ENCODE peak calls at places on chromosomes 2 and 18, in eight cellular contexts. One of them, this sample, is unnamed.

GRCh38 chr2:240021488-240022104 is 3.5 kb downstream of the NDUFA10 start:
- ATAC-seq in psoas muscle: peak
- ATAC-seq in activated naive CD8-positive, alpha-beta T cell treated with anti-CD3 and anti-CD28 coated beads, Interleukin-2, amount 10 ng/mL, durations not matched to agents 7 days and 5 days: no peak
- ATAC-seq in stimulated activated naive CD8-positive, alpha-beta T cell treated with anti-CD3 and anti-CD28 coated beads, Interleukin-15, amount 100 ng/mL, for 72 hours: peak
- ATAC-seq in activated CD8-positive, alpha-beta T cell treated with anti-CD3 and anti-CD28 coated beads for 36 hours: peak
- ATAC-seq in gastroesophageal sphincter: no peak
- ATAC-seq in lower lobe of right lung: peak
- ATAC-seq in left lung: peak
- ATAC-seq in this sample: peak

GRCh38 chr18:31489311-31489710 is 8.7 kb upstream of the DSG2 start:
- ATAC-seq in left lung: no peak
- ATAC-seq in lower lobe of right lung: no peak
- ATAC-seq in activated naive CD8-positive, alpha-beta T cell treated with anti-CD3 and anti-CD28 coated beads, Interleukin-2, amount 10 ng/mL, durations not matched to agents 7 days and 5 days: no peak
- ATAC-seq in psoas muscle: no peak
- ATAC-seq in stimulated activated naive CD8-positive, alpha-beta T cell treated with anti-CD3 and anti-CD28 coated beads, Interleukin-15, amount 100 ng/mL, for 72 hours: no peak
- ATAC-seq in activated CD8-positive, alpha-beta T cell treated with anti-CD3 and anti-CD28 coated beads for 36 hours: no peak
- ATAC-seq in gastroesophageal sphincter: no peak
- ATAC-seq in this sample: no peak

GRCh38 chr18:35029770-35030169 is 11.4 kb upstream of the MAPRE2 start:
- ATAC-seq in activated naive CD8-positive, alpha-beta T cell treated with anti-CD3 and anti-CD28 coated beads, Interleukin-2, amount 10 ng/mL, durations not matched to agents 7 days and 5 days: peak
- ATAC-seq in gastroesophageal sphincter: no peak
- ATAC-seq in left lung: peak
- ATAC-seq in psoas muscle: no peak
- ATAC-seq in lower lobe of right lung: peak
- ATAC-seq in stimulated activated naive CD8-positive, alpha-beta T cell treated with anti-CD3 and anti-CD28 coated beads, Interleukin-15, amount 100 ng/mL, for 72 hours: peak
- ATAC-seq in activated CD8-positive, alpha-beta T cell treated with anti-CD3 and anti-CD28 coated beads for 36 hours: peak
- ATAC-seq in this sample: peak

GRCh38 chr2:85886585-85886984 is 2.2 kb downstream of the ST3GAL5 start:
- ATAC-seq in activated CD8-positive, alpha-beta T cell treated with anti-CD3 and anti-CD28 coated beads for 36 hours: peak
- ATAC-seq in activated naive CD8-positive, alpha-beta T cell treated with anti-CD3 and anti-CD28 coated beads, Interleukin-2, amount 10 ng/mL, durations not matched to agents 7 days and 5 days: no peak
- ATAC-seq in lower lobe of right lung: peak
- ATAC-seq in left lung: peak
- ATAC-seq in gastroesophageal sphincter: peak
- ATAC-seq in psoas muscle: peak
- ATAC-seq in stimulated activated naive CD8-positive, alpha-beta T cell treated with anti-CD3 and anti-CD28 coated beads, Interleukin-15, amount 100 ng/mL, for 72 hours: no peak
- ATAC-seq in this sample: peak

GRCh38 chr2:240869956-240870875 is 1.6 kb downstream of the AGXT start:
- ATAC-seq in stimulated activated naive CD8-positive, alpha-beta T cell treated with anti-CD3 and anti-CD28 coated beads, Interleukin-15, amount 100 ng/mL, for 72 hours: no peak
- ATAC-seq in activated CD8-positive, alpha-beta T cell treated with anti-CD3 and anti-CD28 coated beads for 36 hours: no peak
- ATAC-seq in lower lobe of right lung: no peak
- ATAC-seq in left lung: no peak
- ATAC-seq in psoas muscle: no peak
- ATAC-seq in gastroesophageal sphincter: no peak
- ATAC-seq in activated naive CD8-positive, alpha-beta T cell treated with anti-CD3 and anti-CD28 coated beads, Interleukin-2, amount 10 ng/mL, durations not matched to agents 7 days and 5 days: no peak
- ATAC-seq in this sample: no peak

GRCh38 chr18:8124232-8125146 is 484.7 kb upstream of the RAB12 start:
- ATAC-seq in activated naive CD8-positive, alpha-beta T cell treated with anti-CD3 and anti-CD28 coated beads, Interleukin-2, amount 10 ng/mL, durations not matched to agents 7 days and 5 days: no peak
- ATAC-seq in gastroesophageal sphincter: no peak
- ATAC-seq in left lung: no peak
- ATAC-seq in lower lobe of right lung: peak
- ATAC-seq in stimulated activated naive CD8-positive, alpha-beta T cell treated with anti-CD3 and anti-CD28 coated beads, Interleukin-15, amount 100 ng/mL, for 72 hours: no peak
- ATAC-seq in psoas muscle: no peak
- ATAC-seq in activated CD8-positive, alpha-beta T cell treated with anti-CD3 and anti-CD28 coated beads for 36 hours: no peak
- ATAC-seq in this sample: no peak

GRCh38 chr2:237491515-237492118 is 4.6 kb downstream of the MLPH start:
- ATAC-seq in activated naive CD8-positive, alpha-beta T cell treated with anti-CD3 and anti-CD28 coated beads, Interleukin-2, amount 10 ng/mL, durations not matched to agents 7 days and 5 days: no peak
- ATAC-seq in gastroesophageal sphincter: no peak
- ATAC-seq in left lung: no peak
- ATAC-seq in activated CD8-positive, alpha-beta T cell treated with anti-CD3 and anti-CD28 coated beads for 36 hours: peak
- ATAC-seq in psoas muscle: no peak
- ATAC-seq in stimulated activated naive CD8-positive, alpha-beta T cell treated with anti-CD3 and anti-CD28 coated beads, Interleukin-15, amount 100 ng/mL, for 72 hours: peak
- ATAC-seq in lower lobe of right lung: no peak
- ATAC-seq in this sample: no peak

GRCh38 chr2:54863660-54864059 is 140.2 kb downstream of the EML6 start:
- ATAC-seq in left lung: no peak
- ATAC-seq in activated CD8-positive, alpha-beta T cell treated with anti-CD3 and anti-CD28 coated beads for 36 hours: no peak
- ATAC-seq in stimulated activated naive CD8-positive, alpha-beta T cell treated with anti-CD3 and anti-CD28 coated beads, Interleukin-15, amount 100 ng/mL, for 72 hours: no peak
- ATAC-seq in lower lobe of right lung: no peak
- ATAC-seq in gastroesophageal sphincter: no peak
- ATAC-seq in activated naive CD8-positive, alpha-beta T cell treated with anti-CD3 and anti-CD28 coated beads, Interleukin-2, amount 10 ng/mL, durations not matched to agents 7 days and 5 days: no peak
- ATAC-seq in psoas muscle: no peak
- ATAC-seq in this sample: no peak

GRCh38 chr2:42052702-42053481 is 5.1 kb downstream of the PKDCC start:
- ATAC-seq in activated CD8-positive, alpha-beta T cell treated with anti-CD3 and anti-CD28 coated beads for 36 hours: no peak
- ATAC-seq in gastroesophageal sphincter: no peak
- ATAC-seq in lower lobe of right lung: no peak
- ATAC-seq in psoas muscle: peak
- ATAC-seq in stimulated activated naive CD8-positive, alpha-beta T cell treated with anti-CD3 and anti-CD28 coated beads, Interleukin-15, amount 100 ng/mL, for 72 hours: no peak
- ATAC-seq in left lung: peak
- ATAC-seq in activated naive CD8-positive, alpha-beta T cell treated with anti-CD3 and anti-CD28 coated beads, Interleukin-2, amount 10 ng/mL, durations not matched to agents 7 days and 5 days: no peak
- ATAC-seq in this sample: no peak

GRCh38 chr2:105598404-105598803 is 146.3 kb upstream of the NCK2 start:
- ATAC-seq in psoas muscle: no peak
- ATAC-seq in gastroesophageal sphincter: no peak
- ATAC-seq in stimulated activated naive CD8-positive, alpha-beta T cell treated with anti-CD3 and anti-CD28 coated beads, Interleukin-15, amount 100 ng/mL, for 72 hours: no peak
- ATAC-seq in activated naive CD8-positive, alpha-beta T cell treated with anti-CD3 and anti-CD28 coated beads, Interleukin-2, amount 10 ng/mL, durations not matched to agents 7 days and 5 days: no peak
- ATAC-seq in lower lobe of right lung: no peak
- ATAC-seq in activated CD8-positive, alpha-beta T cell treated with anti-CD3 and anti-CD28 coated beads for 36 hours: no peak
- ATAC-seq in left lung: no peak
- ATAC-seq in this sample: no peak

GRCh38 chr2:241980193-241980592 is 110.7 kb downstream of the RTP5 start:
- ATAC-seq in activated naive CD8-positive, alpha-beta T cell treated with anti-CD3 and anti-CD28 coated beads, Interleukin-2, amount 10 ng/mL, durations not matched to agents 7 days and 5 days: no peak
- ATAC-seq in stimulated activated naive CD8-positive, alpha-beta T cell treated with anti-CD3 and anti-CD28 coated beads, Interleukin-15, amount 100 ng/mL, for 72 hours: no peak
- ATAC-seq in left lung: no peak
- ATAC-seq in gastroesophageal sphincter: no peak
- ATAC-seq in activated CD8-positive, alpha-beta T cell treated with anti-CD3 and anti-CD28 coated beads for 36 hours: no peak
- ATAC-seq in psoas muscle: no peak
- ATAC-seq in lower lobe of right lung: no peak
- ATAC-seq in this sample: no peak

GRCh38 chr2:70035344-70035844 is 51.9 kb upstream of the PCBP1 start:
- ATAC-seq in psoas muscle: peak
- ATAC-seq in activated CD8-positive, alpha-beta T cell treated with anti-CD3 and anti-CD28 coated beads for 36 hours: no peak
- ATAC-seq in lower lobe of right lung: no peak
- ATAC-seq in gastroesophageal sphincter: no peak
- ATAC-seq in stimulated activated naive CD8-positive, alpha-beta T cell treated with anti-CD3 and anti-CD28 coated beads, Interleukin-15, amount 100 ng/mL, for 72 hours: no peak
- ATAC-seq in activated naive CD8-positive, alpha-beta T cell treated with anti-CD3 and anti-CD28 coated beads, Interleukin-2, amount 10 ng/mL, durations not matched to agents 7 days and 5 days: no peak
- ATAC-seq in left lung: peak
- ATAC-seq in this sample: peak

GRCh38 chr2:111924617-111925107 is 26.3 kb downstream of the MERTK start:
- ATAC-seq in activated naive CD8-positive, alpha-beta T cell treated with anti-CD3 and anti-CD28 coated beads, Interleukin-2, amount 10 ng/mL, durations not matched to agents 7 days and 5 days: no peak
- ATAC-seq in psoas muscle: no peak
- ATAC-seq in stimulated activated naive CD8-positive, alpha-beta T cell treated with anti-CD3 and anti-CD28 coated beads, Interleukin-15, amount 100 ng/mL, for 72 hours: no peak
- ATAC-seq in activated CD8-positive, alpha-beta T cell treated with anti-CD3 and anti-CD28 coated beads for 36 hours: no peak
- ATAC-seq in lower lobe of right lung: no peak
- ATAC-seq in left lung: no peak
- ATAC-seq in gastroesophageal sphincter: no peak
- ATAC-seq in this sample: no peak

GRCh38 chr18:57461652-57462269 is 26.6 kb downstream of the ONECUT2 start:
- ATAC-seq in activated CD8-positive, alpha-beta T cell treated with anti-CD3 and anti-CD28 coated beads for 36 hours: no peak
- ATAC-seq in activated naive CD8-positive, alpha-beta T cell treated with anti-CD3 and anti-CD28 coated beads, Interleukin-2, amount 10 ng/mL, durations not matched to agents 7 days and 5 days: no peak
- ATAC-seq in lower lobe of right lung: no peak
- ATAC-seq in stimulated activated naive CD8-positive, alpha-beta T cell treated with anti-CD3 and anti-CD28 coated beads, Interleukin-15, amount 100 ng/mL, for 72 hours: no peak
- ATAC-seq in psoas muscle: no peak
- ATAC-seq in gastroesophageal sphincter: no peak
- ATAC-seq in left lung: no peak
- ATAC-seq in this sample: no peak

GRCh38 chr18:58208207-58208944 is 164.3 kb downstream of the NEDD4L start:
- ATAC-seq in gastroesophageal sphincter: no peak
- ATAC-seq in psoas muscle: peak
- ATAC-seq in activated CD8-positive, alpha-beta T cell treated with anti-CD3 and anti-CD28 coated beads for 36 hours: no peak
- ATAC-seq in stimulated activated naive CD8-positive, alpha-beta T cell treated with anti-CD3 and anti-CD28 coated beads, Interleukin-15, amount 100 ng/mL, for 72 hours: no peak
- ATAC-seq in activated naive CD8-positive, alpha-beta T cell treated with anti-CD3 and anti-CD28 coated beads, Interleukin-2, amount 10 ng/mL, durations not matched to agents 7 days and 5 days: no peak
- ATAC-seq in lower lobe of right lung: no peak
- ATAC-seq in left lung: peak
- ATAC-seq in this sample: peak

GRCh38 chr2:11742702-11743530 is 3.5 kb upstream of the LPIN1 start:
- ATAC-seq in lower lobe of right lung: no peak
- ATAC-seq in activated CD8-positive, alpha-beta T cell treated with anti-CD3 and anti-CD28 coated beads for 36 hours: no peak
- ATAC-seq in gastroesophageal sphincter: no peak
- ATAC-seq in left lung: no peak
- ATAC-seq in psoas muscle: no peak
- ATAC-seq in activated naive CD8-positive, alpha-beta T cell treated with anti-CD3 and anti-CD28 coated beads, Interleukin-2, amount 10 ng/mL, durations not matched to agents 7 days and 5 days: no peak
- ATAC-seq in stimulated activated naive CD8-positive, alpha-beta T cell treated with anti-CD3 and anti-CD28 coated beads, Interleukin-15, amount 100 ng/mL, for 72 hours: no peak
- ATAC-seq in this sample: no peak

GRCh38 chr2:30266051-30266621 is 34.8 kb downstream of the LBH start:
- ATAC-seq in activated naive CD8-positive, alpha-beta T cell treated with anti-CD3 and anti-CD28 coated beads, Interleukin-2, amount 10 ng/mL, durations not matched to agents 7 days and 5 days: peak
- ATAC-seq in psoas muscle: no peak
- ATAC-seq in stimulated activated naive CD8-positive, alpha-beta T cell treated with anti-CD3 and anti-CD28 coated beads, Interleukin-15, amount 100 ng/mL, for 72 hours: peak
- ATAC-seq in activated CD8-positive, alpha-beta T cell treated with anti-CD3 and anti-CD28 coated beads for 36 hours: peak
- ATAC-seq in left lung: peak
- ATAC-seq in lower lobe of right lung: peak
- ATAC-seq in gastroesophageal sphincter: peak
- ATAC-seq in this sample: no peak

GRCh38 chr2:75600418-75601088 is 39.8 kb upstream of the EVA1A start:
- ATAC-seq in gastroesophageal sphincter: no peak
- ATAC-seq in psoas muscle: no peak
- ATAC-seq in stimulated activated naive CD8-positive, alpha-beta T cell treated with anti-CD3 and anti-CD28 coated beads, Interleukin-15, amount 100 ng/mL, for 72 hours: peak
- ATAC-seq in lower lobe of right lung: peak
- ATAC-seq in activated naive CD8-positive, alpha-beta T cell treated with anti-CD3 and anti-CD28 coated beads, Interleukin-2, amount 10 ng/mL, durations not matched to agents 7 days and 5 days: no peak
- ATAC-seq in activated CD8-positive, alpha-beta T cell treated with anti-CD3 and anti-CD28 coated beads for 36 hours: no peak
- ATAC-seq in left lung: peak
- ATAC-seq in this sample: no peak

GRCh38 chr2:151363709-151364108 is 6.3 kb downstream of the TNFAIP6 start:
- ATAC-seq in stimulated activated naive CD8-positive, alpha-beta T cell treated with anti-CD3 and anti-CD28 coated beads, Interleukin-15, amount 100 ng/mL, for 72 hours: no peak
- ATAC-seq in lower lobe of right lung: peak
- ATAC-seq in left lung: peak
- ATAC-seq in activated CD8-positive, alpha-beta T cell treated with anti-CD3 and anti-CD28 coated beads for 36 hours: no peak
- ATAC-seq in gastroesophageal sphincter: peak
- ATAC-seq in psoas muscle: peak
- ATAC-seq in activated naive CD8-positive, alpha-beta T cell treated with anti-CD3 and anti-CD28 coated beads, Interleukin-2, amount 10 ng/mL, durations not matched to agents 7 days and 5 days: no peak
- ATAC-seq in this sample: no peak

GRCh38 chr18:62091487-62092120 is 95.3 kb downstream of the PIGN start:
- ATAC-seq in psoas muscle: no peak
- ATAC-seq in gastroesophageal sphincter: no peak
- ATAC-seq in lower lobe of right lung: no peak
- ATAC-seq in activated CD8-positive, alpha-beta T cell treated with anti-CD3 and anti-CD28 coated beads for 36 hours: no peak
- ATAC-seq in left lung: no peak
- ATAC-seq in activated naive CD8-positive, alpha-beta T cell treated with anti-CD3 and anti-CD28 coated beads, Interleukin-2, amount 10 ng/mL, durations not matched to agents 7 days and 5 days: no peak
- ATAC-seq in stimulated activated naive CD8-positive, alpha-beta T cell treated with anti-CD3 and anti-CD28 coated beads, Interleukin-15, amount 100 ng/mL, for 72 hours: no peak
- ATAC-seq in this sample: no peak

GRCh38 chr2:100205128-100205527 is 62.7 kb upstream of the AFF3 start:
- ATAC-seq in lower lobe of right lung: no peak
- ATAC-seq in left lung: no peak
- ATAC-seq in gastroesophageal sphincter: no peak
- ATAC-seq in stimulated activated naive CD8-positive, alpha-beta T cell treated with anti-CD3 and anti-CD28 coated beads, Interleukin-15, amount 100 ng/mL, for 72 hours: no peak
- ATAC-seq in psoas muscle: no peak
- ATAC-seq in activated CD8-positive, alpha-beta T cell treated with anti-CD3 and anti-CD28 coated beads for 36 hours: no peak
- ATAC-seq in activated naive CD8-positive, alpha-beta T cell treated with anti-CD3 and anti-CD28 coated beads, Interleukin-2, amount 10 ng/mL, durations not matched to agents 7 days and 5 days: no peak
- ATAC-seq in this sample: no peak

GRCh38 chr2:64515075-64515474 is 9.1 kb upstream of the AFTPH start:
- ATAC-seq in stimulated activated naive CD8-positive, alpha-beta T cell treated with anti-CD3 and anti-CD28 coated beads, Interleukin-15, amount 100 ng/mL, for 72 hours: no peak
- ATAC-seq in activated naive CD8-positive, alpha-beta T cell treated with anti-CD3 and anti-CD28 coated beads, Interleukin-2, amount 10 ng/mL, durations not matched to agents 7 days and 5 days: no peak
- ATAC-seq in gastroesophageal sphincter: no peak
- ATAC-seq in activated CD8-positive, alpha-beta T cell treated with anti-CD3 and anti-CD28 coated beads for 36 hours: no peak
- ATAC-seq in psoas muscle: no peak
- ATAC-seq in left lung: no peak
- ATAC-seq in lower lobe of right lung: no peak
- ATAC-seq in this sample: no peak

This sample was measured in SK-N-SH treated with all-trans-retinoic acid at 6 μM for 48 hours.